ENCODE peak calls at places on chromosomes 12 and 14, in six cellular contexts. One of them, this sample, is unnamed.

GRCh38 chr12:31768046-31768445 is 39.2 kb upstream of the AMN1 start:
- DNase-seq in GM04503: no peak
- DNase-seq in stimulated activated CD4-positive, alpha-beta T cell treated with anti-CD3 and anti-CD28 coated beads, Interleukin-1b, Interleukin-23, amount 100 ng/mL, for 1 hour: no peak
- DNase-seq in progenitor cell of endocrine pancreas: no peak
- DNase-seq in GM03348: no peak
- DNase-seq in GM20000: no peak
- DNase-seq in this sample: no peak

GRCh38 chr14:67918838-67919237 is 99.3 kb downstream of the RAD51B start:
- DNase-seq in GM20000: no peak
- DNase-seq in stimulated activated CD4-positive, alpha-beta T cell treated with anti-CD3 and anti-CD28 coated beads, Interleukin-1b, Interleukin-23, amount 100 ng/mL, for 1 hour: no peak
- DNase-seq in GM03348: no peak
- DNase-seq in progenitor cell of endocrine pancreas: no peak
- DNase-seq in GM04503: no peak
- DNase-seq in this sample: no peak

GRCh38 chr14:99699071-99699760 is 15.1 kb downstream of the CYP46A1 start:
- DNase-seq in GM04503: no peak
- DNase-seq in progenitor cell of endocrine pancreas: no peak
- DNase-seq in stimulated activated CD4-positive, alpha-beta T cell treated with anti-CD3 and anti-CD28 coated beads, Interleukin-1b, Interleukin-23, amount 100 ng/mL, for 1 hour: no peak
- DNase-seq in GM03348: no peak
- DNase-seq in GM20000: no peak
- DNase-seq in this sample: no peak

GRCh38 chr14:104352493-104353220 is 214.3 kb downstream of the KIF26A start:
- DNase-seq in GM04503: no peak
- DNase-seq in stimulated activated CD4-positive, alpha-beta T cell treated with anti-CD3 and anti-CD28 coated beads, Interleukin-1b, Interleukin-23, amount 100 ng/mL, for 1 hour: no peak
- DNase-seq in GM03348: no peak
- DNase-seq in GM20000: no peak
- DNase-seq in progenitor cell of endocrine pancreas: no peak
- DNase-seq in this sample: no peak

GRCh38 chr12:13436696-13437391 is 240.3 kb downstream of the EMP1 start:
- DNase-seq in GM20000: no peak
- DNase-seq in stimulated activated CD4-positive, alpha-beta T cell treated with anti-CD3 and anti-CD28 coated beads, Interleukin-1b, Interleukin-23, amount 100 ng/mL, for 1 hour: no peak
- DNase-seq in GM04503: peak
- DNase-seq in progenitor cell of endocrine pancreas: no peak
- DNase-seq in GM03348: peak
- DNase-seq in this sample: peak

GRCh38 chr14:95516554-95517209 is at the start of gene SYNE3:
- DNase-seq in GM04503: no peak
- DNase-seq in GM03348: peak
- DNase-seq in stimulated activated CD4-positive, alpha-beta T cell treated with anti-CD3 and anti-CD28 coated beads, Interleukin-1b, Interleukin-23, amount 100 ng/mL, for 1 hour: no peak
- DNase-seq in progenitor cell of endocrine pancreas: no peak
- DNase-seq in GM20000: peak
- DNase-seq in this sample: no peak

GRCh38 chr14:89485264-89485663 is 68.2 kb upstream of the FOXN3 start:
- DNase-seq in GM03348: no peak
- DNase-seq in GM04503: no peak
- DNase-seq in progenitor cell of endocrine pancreas: no peak
- DNase-seq in stimulated activated CD4-positive, alpha-beta T cell treated with anti-CD3 and anti-CD28 coated beads, Interleukin-1b, Interleukin-23, amount 100 ng/mL, for 1 hour: no peak
- DNase-seq in GM20000: no peak
- DNase-seq in this sample: no peak

GRCh38 chr14:103728721-103729120 is 13.1 kb downstream of the ZFYVE21 start:
- DNase-seq in stimulated activated CD4-positive, alpha-beta T cell treated with anti-CD3 and anti-CD28 coated beads, Interleukin-1b, Interleukin-23, amount 100 ng/mL, for 1 hour: no peak
- DNase-seq in progenitor cell of endocrine pancreas: no peak
- DNase-seq in GM20000: no peak
- DNase-seq in GM03348: no peak
- DNase-seq in GM04503: no peak
- DNase-seq in this sample: no peak

GRCh38 chr12:120142231-120142877 is 25.8 kb upstream of the RAB35 start:
- DNase-seq in GM03348: no peak
- DNase-seq in stimulated activated CD4-positive, alpha-beta T cell treated with anti-CD3 and anti-CD28 coated beads, Interleukin-1b, Interleukin-23, amount 100 ng/mL, for 1 hour: no peak
- DNase-seq in progenitor cell of endocrine pancreas: no peak
- DNase-seq in GM04503: no peak
- DNase-seq in GM20000: no peak
- DNase-seq in this sample: no peak